ENCODE peak calls at places on chromosomes 11 and 22, in ten cellular contexts. One of them, this sample, is unnamed.

GRCh38 chr11:116787436-116787785 is 412 bp downstream of the ZPR1 start:
- DNase-seq in suprapubic skin: no peak
- DNase-seq in neural progenitor cell: no peak
- DNase-seq in mammary epithelial cell: no peak
- DNase-seq in CD4-positive, alpha-beta T cell: no peak
- DNase-seq in BJ: no peak
- DNase-seq in heart left ventricle: no peak
- DNase-seq in lung: no peak
- DNase-seq in astrocyte: no peak
- DNase-seq in adrenal gland: no peak
- DNase-seq in this sample: no peak

GRCh38 chr11:79538775-79539174 is 97.9 kb upstream of the TENM4 start:
- DNase-seq in suprapubic skin: no peak
- DNase-seq in neural progenitor cell: no peak
- DNase-seq in mammary epithelial cell: peak; percentile 64
- DNase-seq in CD4-positive, alpha-beta T cell: no peak
- DNase-seq in BJ: no peak
- DNase-seq in heart left ventricle: no peak
- DNase-seq in lung: no peak
- DNase-seq in astrocyte: no peak
- DNase-seq in adrenal gland: no peak
- DNase-seq in this sample: no peak

GRCh38 chr11:8597182-8597581 is 3.2 kb upstream of the STK33 start:
- DNase-seq in suprapubic skin: no peak
- DNase-seq in neural progenitor cell: no peak
- DNase-seq in mammary epithelial cell: peak; percentile 73
- DNase-seq in CD4-positive, alpha-beta T cell: no peak
- DNase-seq in BJ: no peak
- DNase-seq in heart left ventricle: no peak
- DNase-seq in lung: no peak
- DNase-seq in astrocyte: peak; percentile 78
- DNase-seq in adrenal gland: no peak
- DNase-seq in this sample: no peak

GRCh38 chr22:19520566-19521305 is 3.5 kb downstream of the CLDN5 start:
- DNase-seq in suprapubic skin: no peak
- DNase-seq in neural progenitor cell: no peak
- DNase-seq in mammary epithelial cell: no peak
- DNase-seq in CD4-positive, alpha-beta T cell: no peak
- DNase-seq in BJ: no peak
- DNase-seq in heart left ventricle: no peak
- DNase-seq in lung: no peak
- DNase-seq in astrocyte: no peak
- DNase-seq in adrenal gland: no peak
- DNase-seq in this sample: no peak

GRCh38 chr22:49885281-49885680 is 31.6 kb downstream of the ZBED4 start:
- DNase-seq in suprapubic skin: no peak
- DNase-seq in neural progenitor cell: no peak
- DNase-seq in mammary epithelial cell: no peak
- DNase-seq in CD4-positive, alpha-beta T cell: no peak
- DNase-seq in BJ: no peak
- DNase-seq in heart left ventricle: no peak
- DNase-seq in lung: no peak
- DNase-seq in astrocyte: no peak
- DNase-seq in adrenal gland: no peak
- DNase-seq in this sample: no peak

GRCh38 chr11:62958547-62959071 is 26.2 kb downstream of the SLC22A6 start:
- DNase-seq in suprapubic skin: no peak
- DNase-seq in neural progenitor cell: no peak
- DNase-seq in mammary epithelial cell: no peak
- DNase-seq in CD4-positive, alpha-beta T cell: no peak
- DNase-seq in BJ: no peak
- DNase-seq in heart left ventricle: no peak
- DNase-seq in lung: no peak
- DNase-seq in astrocyte: no peak
- DNase-seq in adrenal gland: peak; percentile 37
- DNase-seq in this sample: no peak

GRCh38 chr11:44979536-44980399 is 29.1 kb upstream of the TP53I11 start:
- DNase-seq in suprapubic skin: no peak
- DNase-seq in neural progenitor cell: peak; percentile 44
- DNase-seq in mammary epithelial cell: no peak
- DNase-seq in CD4-positive, alpha-beta T cell: no peak
- DNase-seq in BJ: no peak
- DNase-seq in heart left ventricle: no peak
- DNase-seq in lung: peak; percentile 80
- DNase-seq in astrocyte: no peak
- DNase-seq in adrenal gland: peak; percentile 44
- DNase-seq in this sample: no peak

GRCh38 chr11:108496643-108497256 is 1.4 kb downstream of the POGLUT3 start:
- DNase-seq in suprapubic skin: no peak
- DNase-seq in neural progenitor cell: no peak
- DNase-seq in mammary epithelial cell: no peak
- DNase-seq in CD4-positive, alpha-beta T cell: no peak
- DNase-seq in BJ: no peak
- DNase-seq in heart left ventricle: no peak
- DNase-seq in lung: no peak
- DNase-seq in astrocyte: peak; percentile 43
- DNase-seq in adrenal gland: no peak
- DNase-seq in this sample: no peak

GRCh38 chr11:848380-848931 is 5.8 kb downstream of the TSPAN4 start:
- DNase-seq in suprapubic skin: no peak
- DNase-seq in neural progenitor cell: peak; percentile 74
- DNase-seq in mammary epithelial cell: no peak
- DNase-seq in CD4-positive, alpha-beta T cell: peak; percentile 73
- DNase-seq in BJ: no peak
- DNase-seq in heart left ventricle: no peak
- DNase-seq in lung: no peak
- DNase-seq in astrocyte: no peak
- DNase-seq in adrenal gland: no peak
- DNase-seq in this sample: no peak

GRCh38 chr11:74035264-74035663 is 26.4 kb upstream of the UCP3 start:
- DNase-seq in suprapubic skin: no peak
- DNase-seq in neural progenitor cell: no peak
- DNase-seq in mammary epithelial cell: no peak
- DNase-seq in CD4-positive, alpha-beta T cell: no peak
- DNase-seq in BJ: no peak
- DNase-seq in heart left ventricle: no peak
- DNase-seq in lung: no peak
- DNase-seq in astrocyte: no peak
- DNase-seq in adrenal gland: no peak
- DNase-seq in this sample: no peak

GRCh38 chr11:119803139-119803538 is 74.1 kb upstream of the NECTIN1 start:
- DNase-seq in suprapubic skin: no peak
- DNase-seq in neural progenitor cell: no peak
- DNase-seq in mammary epithelial cell: no peak
- DNase-seq in CD4-positive, alpha-beta T cell: no peak
- DNase-seq in BJ: no peak
- DNase-seq in heart left ventricle: peak; percentile 24
- DNase-seq in lung: no peak
- DNase-seq in astrocyte: no peak
- DNase-seq in adrenal gland: no peak
- DNase-seq in this sample: no peak

GRCh38 chr11:119798656-119799055 is 69.7 kb upstream of the NECTIN1 start:
- DNase-seq in suprapubic skin: no peak
- DNase-seq in neural progenitor cell: no peak
- DNase-seq in mammary epithelial cell: no peak
- DNase-seq in CD4-positive, alpha-beta T cell: no peak
- DNase-seq in BJ: no peak
- DNase-seq in heart left ventricle: no peak
- DNase-seq in lung: no peak
- DNase-seq in astrocyte: no peak
- DNase-seq in adrenal gland: no peak
- DNase-seq in this sample: no peak

GRCh38 chr11:119800619-119801018 is 71.6 kb upstream of the NECTIN1 start:
- DNase-seq in suprapubic skin: no peak
- DNase-seq in neural progenitor cell: no peak
- DNase-seq in mammary epithelial cell: no peak
- DNase-seq in CD4-positive, alpha-beta T cell: no peak
- DNase-seq in BJ: no peak
- DNase-seq in heart left ventricle: no peak
- DNase-seq in lung: no peak
- DNase-seq in astrocyte: no peak
- DNase-seq in adrenal gland: no peak
- DNase-seq in this sample: no peak

GRCh38 chr11:119797736-119798135 is 68.7 kb upstream of the NECTIN1 start:
- DNase-seq in suprapubic skin: no peak
- DNase-seq in neural progenitor cell: peak; percentile 77
- DNase-seq in mammary epithelial cell: no peak
- DNase-seq in CD4-positive, alpha-beta T cell: no peak
- DNase-seq in BJ: no peak
- DNase-seq in heart left ventricle: no peak
- DNase-seq in lung: no peak
- DNase-seq in astrocyte: no peak
- DNase-seq in adrenal gland: no peak
- DNase-seq in this sample: no peak

GRCh38 chr11:119800171-119800570 is 71.2 kb upstream of the NECTIN1 start:
- DNase-seq in suprapubic skin: no peak
- DNase-seq in neural progenitor cell: no peak
- DNase-seq in mammary epithelial cell: no peak
- DNase-seq in CD4-positive, alpha-beta T cell: no peak
- DNase-seq in BJ: no peak
- DNase-seq in heart left ventricle: no peak
- DNase-seq in lung: no peak
- DNase-seq in astrocyte: peak; percentile 50
- DNase-seq in adrenal gland: no peak
- DNase-seq in this sample: no peak
- H3K27me3 ChIP-seq in suprapubic skin: peaks cover 5% of the 10 kb centered on the region
- H3K27me3 ChIP-seq in neural progenitor cell: peaks cover 3% of the 10 kb centered on the region
- H3K27me3 ChIP-seq in mammary epithelial cell: peaks cover 2% of the 10 kb centered on the region
- H3K27me3 ChIP-seq in CD4-positive, alpha-beta T cell: no peaks in the 10 kb centered on the region
- H3K27me3 ChIP-seq in BJ: peaks cover 3% of the 10 kb centered on the region
- H3K27me3 ChIP-seq in heart left ventricle: no peaks in the 10 kb centered on the region
- H3K27me3 ChIP-seq in lung: no peaks in the 10 kb centered on the region
- H3K27me3 ChIP-seq in astrocyte: no peaks in the 10 kb centered on the region
- H3K27me3 ChIP-seq in adrenal gland: no peaks in the 10 kb centered on the region
- H3K27me3 ChIP-seq in this sample: no peaks in the 10 kb centered on the region

GRCh38 chr11:17405232-17406005 is 17.0 kb upstream of the KCNJ11 start:
- DNase-seq in suprapubic skin: peak; percentile 79
- DNase-seq in neural progenitor cell: peak; percentile 71
- DNase-seq in mammary epithelial cell: peak; percentile 30
- DNase-seq in CD4-positive, alpha-beta T cell: no peak
- DNase-seq in BJ: no peak
- DNase-seq in heart left ventricle: peak; percentile 86
- DNase-seq in lung: peak; percentile 73
- DNase-seq in astrocyte: no peak
- DNase-seq in adrenal gland: peak; percentile 89
- DNase-seq in this sample: peak; percentile 23
- TF ChIP-seq CTCF in suprapubic skin: peak; percentile 31
- TF ChIP-seq CTCF in neural progenitor cell: peak; percentile 49
- TF ChIP-seq CTCF in mammary epithelial cell: peak; percentile 16
- TF ChIP-seq CTCF in CD4-positive, alpha-beta T cell: no peak
- TF ChIP-seq CTCF in BJ: peak; percentile 50
- TF ChIP-seq CTCF in heart left ventricle: no peak
- TF ChIP-seq CTCF in lung: no peak
- TF ChIP-seq CTCF in astrocyte: no peak
- TF ChIP-seq CTCF in adrenal gland: no peak
- TF ChIP-seq CTCF in this sample: no peak

GRCh38 chr22:47621253-47621652 is 858.8 kb downstream of the TBC1D22A start:
- DNase-seq in suprapubic skin: no peak
- DNase-seq in neural progenitor cell: no peak
- DNase-seq in mammary epithelial cell: no peak
- DNase-seq in CD4-positive, alpha-beta T cell: no peak
- DNase-seq in BJ: no peak
- DNase-seq in heart left ventricle: no peak
- DNase-seq in lung: no peak
- DNase-seq in astrocyte: no peak
- DNase-seq in adrenal gland: no peak
- DNase-seq in this sample: no peak

GRCh38 chr22:47619631-47620030 is 857.2 kb downstream of the TBC1D22A start:
- DNase-seq in suprapubic skin: no peak
- DNase-seq in neural progenitor cell: no peak
- DNase-seq in mammary epithelial cell: no peak
- DNase-seq in CD4-positive, alpha-beta T cell: no peak
- DNase-seq in BJ: no peak
- DNase-seq in heart left ventricle: no peak
- DNase-seq in lung: peak; percentile 25
- DNase-seq in astrocyte: no peak
- DNase-seq in adrenal gland: no peak
- DNase-seq in this sample: no peak

GRCh38 chr22:47618611-47619010 is 856.2 kb downstream of the TBC1D22A start:
- DNase-seq in suprapubic skin: no peak
- DNase-seq in neural progenitor cell: no peak
- DNase-seq in mammary epithelial cell: no peak
- DNase-seq in CD4-positive, alpha-beta T cell: no peak
- DNase-seq in BJ: no peak
- DNase-seq in heart left ventricle: no peak
- DNase-seq in lung: no peak
- DNase-seq in astrocyte: no peak
- DNase-seq in adrenal gland: no peak
- DNase-seq in this sample: peak; percentile 14

GRCh38 chr22:47622541-47622940 is 860.1 kb downstream of the TBC1D22A start:
- DNase-seq in suprapubic skin: no peak
- DNase-seq in neural progenitor cell: no peak
- DNase-seq in mammary epithelial cell: no peak
- DNase-seq in CD4-positive, alpha-beta T cell: no peak
- DNase-seq in BJ: no peak
- DNase-seq in heart left ventricle: no peak
- DNase-seq in lung: peak; percentile 26
- DNase-seq in astrocyte: no peak
- DNase-seq in adrenal gland: no peak
- DNase-seq in this sample: no peak

GRCh38 chr22:47620391-47620790 is 857.9 kb downstream of the TBC1D22A start:
- DNase-seq in suprapubic skin: no peak
- DNase-seq in neural progenitor cell: no peak
- DNase-seq in mammary epithelial cell: no peak
- DNase-seq in CD4-positive, alpha-beta T cell: no peak
- DNase-seq in BJ: no peak
- DNase-seq in heart left ventricle: no peak
- DNase-seq in lung: no peak
- DNase-seq in astrocyte: no peak
- DNase-seq in adrenal gland: no peak
- DNase-seq in this sample: peak; percentile 5
- H3K27me3 ChIP-seq in suprapubic skin: peaks cover 28% of the 10 kb centered on the region
- H3K27me3 ChIP-seq in neural progenitor cell: no peaks in the 10 kb centered on the region
- H3K27me3 ChIP-seq in mammary epithelial cell: no peaks in the 10 kb centered on the region
- H3K27me3 ChIP-seq in CD4-positive, alpha-beta T cell: no peaks in the 10 kb centered on the region
- H3K27me3 ChIP-seq in BJ: no peaks in the 10 kb centered on the region
- H3K27me3 ChIP-seq in heart left ventricle: peaks cover 68% of the 10 kb centered on the region
- H3K27me3 ChIP-seq in lung: no peaks in the 10 kb centered on the region
- H3K27me3 ChIP-seq in astrocyte: no peaks in the 10 kb centered on the region
- H3K27me3 ChIP-seq in adrenal gland: peaks cover 5% of the 10 kb centered on the region
- H3K27me3 ChIP-seq in this sample: no peaks in the 10 kb centered on the region

DNA sequence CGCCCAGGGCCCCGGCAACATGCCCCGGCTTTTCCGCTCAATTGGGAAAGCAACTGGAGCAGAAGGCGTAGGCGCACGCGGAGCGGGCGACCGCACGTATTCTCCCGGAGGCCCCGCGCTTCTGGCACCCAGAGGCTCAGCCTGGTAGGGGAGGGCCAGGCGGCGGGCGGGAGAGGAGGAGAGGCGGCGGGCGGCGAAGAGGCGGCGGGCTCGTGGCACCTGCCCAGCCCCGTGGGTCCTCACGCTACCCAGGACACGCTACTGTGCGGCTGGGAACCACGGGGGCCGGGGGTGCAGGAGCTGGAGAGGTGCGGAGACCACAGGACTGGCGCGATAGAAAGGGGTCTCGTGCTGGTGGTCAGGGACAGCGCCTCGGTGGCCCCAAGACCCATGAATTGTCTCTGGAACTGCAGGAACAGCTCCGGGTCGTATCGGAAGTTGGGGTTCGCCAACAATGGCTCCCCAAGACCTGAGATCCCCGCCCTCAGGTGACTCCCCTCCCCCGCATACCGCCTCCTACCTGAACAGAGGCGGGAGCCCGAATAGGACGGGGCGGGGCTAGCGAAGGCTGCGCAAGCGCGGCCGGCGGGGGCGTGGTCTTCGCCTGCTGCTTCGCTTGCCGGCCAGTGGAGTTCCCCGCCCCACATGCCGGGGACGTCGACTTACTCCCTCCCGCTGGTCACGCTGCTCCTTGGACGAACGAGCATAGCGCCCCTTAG is at the start of gene SLC37A4:
- DNase-seq in suprapubic skin: peak; percentile 97
- DNase-seq in neural progenitor cell: peak; percentile 99
- DNase-seq in mammary epithelial cell: peak; percentile 96
- DNase-seq in CD4-positive, alpha-beta T cell: peak; percentile 100
- DNase-seq in BJ: peak; percentile 85
- DNase-seq in heart left ventricle: peak; percentile 98
- DNase-seq in lung: peak; percentile 99
- DNase-seq in astrocyte: peak; percentile 93
- DNase-seq in adrenal gland: peak; percentile 99
- DNase-seq in this sample: peak; percentile 100
- TF ChIP-seq CTCF in suprapubic skin: no peak
- TF ChIP-seq CTCF in neural progenitor cell: no peak
- TF ChIP-seq CTCF in mammary epithelial cell: no peak
- TF ChIP-seq CTCF in CD4-positive, alpha-beta T cell: no peak
- TF ChIP-seq CTCF in BJ: peak; percentile 94
- TF ChIP-seq CTCF in heart left ventricle: no peak
- TF ChIP-seq CTCF in lung: peak; percentile 93
- TF ChIP-seq CTCF in astrocyte: no peak
- TF ChIP-seq CTCF in adrenal gland: peak; percentile 79
- TF ChIP-seq CTCF in this sample: peak; percentile 99